ENCODE peak calls at places on chromosome 22, in eight cellular contexts. J is cardiac muscle cell; D is fibroblast of pulmonary artery; F is OCI-LY7; C is naive thymus-derived CD4-positive, alpha-beta T cell; V is mammary epithelial cell; E is sigmoid colon; L is AG10803. I is an unnamed sample.

GRCh38 chr22:19865141-19865829 is 10.6 kb upstream of the GNB1L start:
- DNase-seq in L (no peak), D (peak; percentile 49), F (no peak), C (no peak), V (no peak), E (no peak), J (peak; percentile 77), I (no peak)

GRCh38 chr22:33811208-33811607 is 109.1 kb downstream of the LARGE1 start:
- DNase-seq in C (no peak), V (no peak), L (no peak), F (no peak), D (no peak), J (no peak), E (no peak), I (no peak)

GRCh38 chr22:50309601-50309991 is 2.1 kb upstream of the PLXNB2 start:
- DNase-seq in L (no peak), C (no peak), J (no peak), D (no peak), E (no peak), F (no peak), V (no peak), I (no peak)

GRCh38 chr22:45834241-45834640 is 142.7 kb downstream of the WNT7B start:
- DNase-seq in L (no peak), V (no peak), C (no peak), F (no peak), D (no peak), E (no peak), J (no peak), I (no peak)

GRCh38 chr22:32518848-32519247 is 44.2 kb downstream of the FBXO7 start:
- DNase-seq in F (peak; percentile 37), C (no peak), V (no peak), L (no peak), D (no peak), J (no peak), E (no peak), I (no peak)

GRCh38 chr22:20258584-20259335 is 9.4 kb downstream of the RTN4R start:
- DNase-seq in D (no peak), F (peak; percentile 35), J (no peak), V (no peak), L (no peak), E (no peak), C (no peak), I (no peak)

GRCh38 chr22:44965171-44965570 is 44.6 kb downstream of the PHF21B start:
- DNase-seq in F (no peak), V (no peak), J (no peak), L (no peak), E (no peak), D (no peak), C (no peak), I (no peak)

GRCh38 chr22:50710221-50710620 is 27.8 kb upstream of the ACR start:
- DNase-seq in F (no peak), C (no peak), D (no peak), L (no peak), E (peak; percentile 52), J (no peak), V (no peak), I (no peak)

GRCh38 chr22:42957544-42957943 is 57.4 kb downstream of the PACSIN2 start:
- DNase-seq in L (no peak), E (no peak), C (no peak), F (no peak), V (no peak), D (no peak), J (no peak), I (no peak)
- H3K4me3 ChIP-seq in L (no peak overlapping the region), E (peak overlapping the region; percentile 7), C (no peak overlapping the region), F (no peak overlapping the region), V (peak overlapping the region; percentile 39), D (no peak overlapping the region), J (no peak overlapping the region), I (no peak overlapping the region)

GRCh38 chr22:25643232-25644000 is 78.9 kb downstream of the GRK3 start:
- DNase-seq in V (no peak), D (no peak), J (no peak), F (no peak), L (no peak), C (no peak), E (no peak), I (no peak)

GRCh38 chr22:25641650-25642049 is 77.2 kb downstream of the GRK3 start:
- DNase-seq in F (no peak), D (no peak), C (no peak), V (no peak), L (no peak), E (no peak), J (no peak), I (no peak)

GRCh38 chr22:25645964-25646363 is 81.5 kb downstream of the GRK3 start:
- DNase-seq in C (no peak), D (no peak), V (peak; percentile 58), F (no peak), E (no peak), J (no peak), L (no peak), I (peak; percentile 71)

GRCh38 chr22:25644122-25644521 is 79.6 kb downstream of the GRK3 start:
- DNase-seq in F (no peak), V (no peak), D (no peak), C (no peak), L (no peak), J (peak; percentile 29), E (no peak), I (no peak)

GRCh38 chr22:25645266-25645665 is 80.8 kb downstream of the GRK3 start:
- DNase-seq in C (no peak), V (no peak), J (peak; percentile 45), L (no peak), E (no peak), F (no peak), D (peak; percentile 16), I (no peak)
- H3K4me3 ChIP-seq in C (no peak overlapping the region), V (no peak overlapping the region), J (no peak overlapping the region), L (no peak overlapping the region), E (no peak overlapping the region), F (no peak overlapping the region), D (no peak overlapping the region), I (no peak overlapping the region)

GRCh38 chr22:31161386-31161785 is 1.4 kb downstream of the RNF185 start:
- DNase-seq in E (no peak), C (no peak), V (no peak), D (no peak), J (no peak), L (no peak), F (no peak), I (no peak)

GRCh38 chr22:31160328-31160978 is 471 bp downstream of the RNF185 start:
- DNase-seq in E (peak; percentile 74), L (peak; percentile 17), J (peak; percentile 43), F (no peak), D (peak; percentile 39), V (no peak), C (no peak), I (no peak)

GRCh38 chr22:31162015-31162765 is 2.2 kb downstream of the RNF185 start:
- DNase-seq in V (no peak), J (no peak), F (no peak), C (no peak), L (peak; percentile 56), D (no peak), E (no peak), I (no peak)
- H3K4me3 ChIP-seq in V (no peak overlapping the region), J (no peak overlapping the region), F (no peak overlapping the region), C (no peak overlapping the region), L (peak overlapping the region; percentile 1), D (no peak overlapping the region), E (peak overlapping the region; percentile 84), I (no peak overlapping the region)

DNA sequence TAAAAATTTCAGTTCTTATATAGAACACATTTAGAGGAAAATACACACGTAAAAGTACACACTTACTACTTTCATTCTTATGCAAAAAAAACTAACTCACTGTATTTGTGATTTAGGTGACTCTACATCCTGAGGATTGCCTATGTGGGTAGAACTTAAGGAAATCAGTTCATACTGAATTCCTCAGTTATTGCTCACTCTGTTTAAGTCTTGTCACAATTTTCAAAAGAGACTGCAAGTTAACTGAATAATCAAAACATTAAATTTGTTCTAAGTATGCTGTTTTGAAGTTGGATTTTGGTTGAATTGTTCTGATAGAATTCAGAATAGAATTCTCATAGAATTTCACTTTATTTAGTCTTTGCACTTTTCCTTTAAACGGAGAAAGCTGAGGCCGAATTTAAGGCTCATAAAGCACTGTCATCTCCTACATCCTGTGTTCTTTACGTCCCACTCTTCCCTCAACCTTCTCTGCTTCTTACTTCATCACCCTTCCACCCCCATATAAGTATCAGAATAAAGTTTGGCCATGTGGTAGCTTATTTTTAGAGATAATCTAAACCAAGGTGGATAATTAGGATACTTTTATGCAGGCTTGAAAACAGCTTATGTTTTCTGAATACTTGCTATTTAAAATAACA is 59.8 kb downstream of the APOL5 start:
- DNase-seq in C (no peak), J (peak; percentile 78), L (peak; percentile 78), F (no peak), V (peak; percentile 57), E (no peak), D (peak; percentile 80), I (peak; percentile 85)
- H3K4me3 ChIP-seq in C (no peak overlapping the region), J (no peak overlapping the region), L (no peak overlapping the region), F (no peak overlapping the region), V (no peak overlapping the region), E (no peak overlapping the region), D (no peak overlapping the region), I (no peak overlapping the region)

DNA sequence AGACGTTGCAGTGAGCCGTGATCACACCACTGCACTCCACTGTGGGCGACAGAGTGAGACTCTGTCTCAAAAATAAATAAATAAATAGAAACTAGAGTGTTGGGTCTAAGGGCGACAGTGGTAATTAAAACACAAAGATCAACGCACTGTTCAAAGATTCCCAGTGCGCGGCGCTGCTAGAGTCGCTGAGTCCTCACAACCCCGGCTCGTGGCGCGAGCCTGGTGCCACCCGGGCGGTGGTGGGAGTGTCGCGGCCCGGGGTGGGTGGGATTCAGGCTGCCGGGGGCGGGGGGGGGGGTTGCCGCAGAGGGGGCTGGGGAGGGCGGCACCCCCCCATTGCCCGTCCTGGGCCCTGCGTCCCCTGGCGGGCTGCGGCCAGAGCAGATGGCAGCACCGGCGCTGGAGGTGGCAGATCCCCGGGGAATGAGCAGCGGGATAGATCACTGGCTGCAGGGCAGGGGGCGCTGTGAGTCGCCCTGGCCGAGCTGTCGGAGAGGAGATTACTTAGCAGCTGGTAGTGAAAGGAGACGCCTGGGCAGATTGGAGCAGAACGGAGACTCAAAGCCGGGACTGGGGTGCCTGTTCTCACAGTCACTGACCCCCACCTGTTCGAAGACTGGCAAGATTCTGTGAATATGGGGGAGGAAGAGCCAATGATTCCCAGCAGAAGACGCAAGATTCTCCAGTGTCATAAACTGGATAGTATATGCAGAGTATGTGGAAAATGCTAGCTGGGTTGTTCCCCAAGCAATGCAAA is 30.2 kb upstream of the APOBEC3A start:
- DNase-seq in E (peak; percentile 89), V (no peak), J (peak; percentile 60), D (peak; percentile 39), C (peak; percentile 36), L (peak; percentile 38), F (no peak), I (peak; percentile 27)
- H3K4me3 ChIP-seq in E (peak overlapping the region; percentile 53), V (no peak overlapping the region), J (peak overlapping the region; percentile 5), D (no peak overlapping the region), C (no peak overlapping the region), L (peak overlapping the region; percentile 2), F (no peak overlapping the region), I (no peak overlapping the region)

DNA sequence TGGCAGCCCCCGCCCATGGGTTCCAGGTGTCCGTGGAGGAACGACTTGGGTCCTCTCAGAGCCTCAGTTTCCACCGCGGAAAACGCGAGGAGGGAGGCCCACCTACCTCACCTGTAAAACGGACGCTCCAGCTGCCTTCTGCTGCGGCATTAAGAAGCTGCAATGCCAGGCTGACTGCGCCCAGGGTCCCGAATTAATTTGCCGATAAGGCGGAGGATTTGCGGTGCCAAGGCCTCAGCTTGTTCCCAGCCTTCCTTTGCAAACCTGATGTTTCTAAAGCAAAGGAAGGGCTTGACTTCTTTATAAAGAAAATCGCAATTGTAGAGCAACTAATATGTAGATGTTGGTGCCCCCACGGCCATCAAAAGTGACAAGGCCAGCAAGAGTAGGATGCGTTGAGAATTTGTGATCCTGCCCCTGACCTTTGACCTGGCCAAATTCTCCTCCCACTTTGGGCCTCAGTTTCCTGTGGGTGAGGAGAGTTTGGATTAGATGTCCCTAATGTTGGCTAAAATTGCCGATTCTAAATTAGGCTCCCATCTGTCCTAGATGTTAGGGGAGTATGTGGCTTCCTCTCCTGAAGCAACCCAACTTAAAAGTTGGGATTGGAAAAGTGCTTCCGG is 849 bp upstream of the TCF20 start:
- DNase-seq in D (no peak), F (no peak), C (no peak), V (no peak), E (no peak), L (no peak), J (no peak), I (no peak)
- H3K4me3 ChIP-seq in D (no peak overlapping the region), F (no peak overlapping the region), C (peak overlapping the region; percentile 47), V (peak overlapping the region; percentile 43), E (peak overlapping the region; percentile 95), L (no peak overlapping the region), J (no peak overlapping the region), I (peak overlapping the region; percentile 90)